ENCODE peak calls at places on chromosomes 12 and 14, in ten cellular contexts. One of them, this sample, is unnamed.

GRCh38 chr12:52947738-52948423 is 1.0 kb upstream of the KRT18 start:
- DNase-seq in stimulated activated CD4-positive, alpha-beta T cell treated with anti-CD3 and anti-CD28 coated beads, TNF-alpha, amount 100 ng/mL, for 24 hours: no peak
- DNase-seq in sciatic nerve: no peak
- DNase-seq in A549: no peak
- DNase-seq in NCI-H345: no peak
- DNase-seq in adrenal gland: no peak
- DNase-seq in activated CD4-positive, alpha-beta T cell treated with anti-CD3 and anti-CD28 coated beads, Interleukin-2, amount 10 ng/mL, durations not matched to agents 7 days and 5 days: no peak
- DNase-seq in epithelial cell of esophagus: no peak
- DNase-seq in GM03348: no peak
- DNase-seq in GM20000: no peak
- DNase-seq in this sample: no peak

GRCh38 chr12:49339464-49339861 is 2.5 kb upstream of the C1QL4 start:
- DNase-seq in GM03348: no peak
- DNase-seq in A549: no peak
- DNase-seq in stimulated activated CD4-positive, alpha-beta T cell treated with anti-CD3 and anti-CD28 coated beads, TNF-alpha, amount 100 ng/mL, for 24 hours: no peak
- DNase-seq in activated CD4-positive, alpha-beta T cell treated with anti-CD3 and anti-CD28 coated beads, Interleukin-2, amount 10 ng/mL, durations not matched to agents 7 days and 5 days: no peak
- DNase-seq in GM20000: no peak
- DNase-seq in epithelial cell of esophagus: no peak
- DNase-seq in NCI-H345: no peak
- DNase-seq in adrenal gland: no peak
- DNase-seq in sciatic nerve: no peak
- DNase-seq in this sample: no peak

GRCh38 chr12:998020-998874 is 7.2 kb downstream of the ERC1 start:
- DNase-seq in NCI-H345: no peak
- DNase-seq in adrenal gland: no peak
- DNase-seq in GM20000: peak
- DNase-seq in A549: no peak
- DNase-seq in stimulated activated CD4-positive, alpha-beta T cell treated with anti-CD3 and anti-CD28 coated beads, TNF-alpha, amount 100 ng/mL, for 24 hours: no peak
- DNase-seq in activated CD4-positive, alpha-beta T cell treated with anti-CD3 and anti-CD28 coated beads, Interleukin-2, amount 10 ng/mL, durations not matched to agents 7 days and 5 days: no peak
- DNase-seq in GM03348: no peak
- DNase-seq in epithelial cell of esophagus: no peak
- DNase-seq in sciatic nerve: no peak
- DNase-seq in this sample: no peak

GRCh38 chr14:100486025-100486828 is 101.0 kb downstream of the BEGAIN start:
- DNase-seq in GM03348: peak
- DNase-seq in GM20000: peak
- DNase-seq in activated CD4-positive, alpha-beta T cell treated with anti-CD3 and anti-CD28 coated beads, Interleukin-2, amount 10 ng/mL, durations not matched to agents 7 days and 5 days: peak
- DNase-seq in epithelial cell of esophagus: peak
- DNase-seq in sciatic nerve: peak
- DNase-seq in stimulated activated CD4-positive, alpha-beta T cell treated with anti-CD3 and anti-CD28 coated beads, TNF-alpha, amount 100 ng/mL, for 24 hours: no peak
- DNase-seq in NCI-H345: peak
- DNase-seq in adrenal gland: peak
- DNase-seq in A549: peak
- DNase-seq in this sample: no peak

GRCh38 chr12:67442347-67442841 is 173.2 kb downstream of the CAND1 start:
- DNase-seq in GM03348: no peak
- DNase-seq in epithelial cell of esophagus: no peak
- DNase-seq in activated CD4-positive, alpha-beta T cell treated with anti-CD3 and anti-CD28 coated beads, Interleukin-2, amount 10 ng/mL, durations not matched to agents 7 days and 5 days: no peak
- DNase-seq in A549: no peak
- DNase-seq in GM20000: no peak
- DNase-seq in NCI-H345: no peak
- DNase-seq in stimulated activated CD4-positive, alpha-beta T cell treated with anti-CD3 and anti-CD28 coated beads, TNF-alpha, amount 100 ng/mL, for 24 hours: no peak
- DNase-seq in adrenal gland: peak
- DNase-seq in sciatic nerve: no peak
- DNase-seq in this sample: no peak

GRCh38 chr12:48197549-48197966 is 5.5 kb downstream of the OR10AD1 start:
- DNase-seq in sciatic nerve: no peak
- DNase-seq in adrenal gland: no peak
- DNase-seq in GM03348: peak
- DNase-seq in activated CD4-positive, alpha-beta T cell treated with anti-CD3 and anti-CD28 coated beads, Interleukin-2, amount 10 ng/mL, durations not matched to agents 7 days and 5 days: peak
- DNase-seq in A549: peak
- DNase-seq in NCI-H345: no peak
- DNase-seq in stimulated activated CD4-positive, alpha-beta T cell treated with anti-CD3 and anti-CD28 coated beads, TNF-alpha, amount 100 ng/mL, for 24 hours: no peak
- DNase-seq in epithelial cell of esophagus: peak
- DNase-seq in GM20000: peak
- DNase-seq in this sample: no peak

GRCh38 chr12:109763201-109763841 is 49.7 kb downstream of the FAM222A start:
- DNase-seq in GM03348: no peak
- DNase-seq in adrenal gland: peak
- DNase-seq in activated CD4-positive, alpha-beta T cell treated with anti-CD3 and anti-CD28 coated beads, Interleukin-2, amount 10 ng/mL, durations not matched to agents 7 days and 5 days: no peak
- DNase-seq in epithelial cell of esophagus: peak
- DNase-seq in GM20000: no peak
- DNase-seq in NCI-H345: no peak
- DNase-seq in stimulated activated CD4-positive, alpha-beta T cell treated with anti-CD3 and anti-CD28 coated beads, TNF-alpha, amount 100 ng/mL, for 24 hours: no peak
- DNase-seq in sciatic nerve: peak
- DNase-seq in A549: no peak
- DNase-seq in this sample: no peak

GRCh38 chr12:3576891-3577290 is 85.9 kb downstream of the PRMT8 start:
- DNase-seq in NCI-H345: no peak
- DNase-seq in GM03348: no peak
- DNase-seq in activated CD4-positive, alpha-beta T cell treated with anti-CD3 and anti-CD28 coated beads, Interleukin-2, amount 10 ng/mL, durations not matched to agents 7 days and 5 days: no peak
- DNase-seq in epithelial cell of esophagus: no peak
- DNase-seq in A549: no peak
- DNase-seq in sciatic nerve: no peak
- DNase-seq in GM20000: no peak
- DNase-seq in stimulated activated CD4-positive, alpha-beta T cell treated with anti-CD3 and anti-CD28 coated beads, TNF-alpha, amount 100 ng/mL, for 24 hours: no peak
- DNase-seq in adrenal gland: no peak
- DNase-seq in this sample: no peak

GRCh38 chr14:103540816-103541493 is 12.0 kb downstream of the TRMT61A start:
- DNase-seq in adrenal gland: no peak
- DNase-seq in epithelial cell of esophagus: peak
- DNase-seq in activated CD4-positive, alpha-beta T cell treated with anti-CD3 and anti-CD28 coated beads, Interleukin-2, amount 10 ng/mL, durations not matched to agents 7 days and 5 days: no peak
- DNase-seq in A549: no peak
- DNase-seq in sciatic nerve: peak
- DNase-seq in GM03348: no peak
- DNase-seq in stimulated activated CD4-positive, alpha-beta T cell treated with anti-CD3 and anti-CD28 coated beads, TNF-alpha, amount 100 ng/mL, for 24 hours: no peak
- DNase-seq in GM20000: no peak
- DNase-seq in NCI-H345: no peak
- DNase-seq in this sample: no peak

GRCh38 chr14:94887591-94887990 is 117.7 kb upstream of the GSC start:
- DNase-seq in stimulated activated CD4-positive, alpha-beta T cell treated with anti-CD3 and anti-CD28 coated beads, TNF-alpha, amount 100 ng/mL, for 24 hours: no peak
- DNase-seq in activated CD4-positive, alpha-beta T cell treated with anti-CD3 and anti-CD28 coated beads, Interleukin-2, amount 10 ng/mL, durations not matched to agents 7 days and 5 days: no peak
- DNase-seq in GM03348: no peak
- DNase-seq in epithelial cell of esophagus: no peak
- DNase-seq in sciatic nerve: no peak
- DNase-seq in A549: no peak
- DNase-seq in adrenal gland: no peak
- DNase-seq in NCI-H345: no peak
- DNase-seq in GM20000: no peak
- DNase-seq in this sample: no peak

GRCh38 chr12:15173142-15173541 is 48.1 kb downstream of the RERG start:
- DNase-seq in epithelial cell of esophagus: no peak
- DNase-seq in GM03348: no peak
- DNase-seq in stimulated activated CD4-positive, alpha-beta T cell treated with anti-CD3 and anti-CD28 coated beads, TNF-alpha, amount 100 ng/mL, for 24 hours: no peak
- DNase-seq in A549: no peak
- DNase-seq in NCI-H345: no peak
- DNase-seq in adrenal gland: no peak
- DNase-seq in activated CD4-positive, alpha-beta T cell treated with anti-CD3 and anti-CD28 coated beads, Interleukin-2, amount 10 ng/mL, durations not matched to agents 7 days and 5 days: no peak
- DNase-seq in sciatic nerve: no peak
- DNase-seq in GM20000: no peak
- DNase-seq in this sample: no peak

GRCh38 chr12:119686355-119686754 is 18.4 kb downstream of the PRKAB1 start:
- DNase-seq in stimulated activated CD4-positive, alpha-beta T cell treated with anti-CD3 and anti-CD28 coated beads, TNF-alpha, amount 100 ng/mL, for 24 hours: no peak
- DNase-seq in activated CD4-positive, alpha-beta T cell treated with anti-CD3 and anti-CD28 coated beads, Interleukin-2, amount 10 ng/mL, durations not matched to agents 7 days and 5 days: no peak
- DNase-seq in adrenal gland: no peak
- DNase-seq in sciatic nerve: no peak
- DNase-seq in GM03348: no peak
- DNase-seq in GM20000: no peak
- DNase-seq in A549: no peak
- DNase-seq in NCI-H345: no peak
- DNase-seq in epithelial cell of esophagus: no peak
- DNase-seq in this sample: no peak

GRCh38 chr14:73953731-73954130 is 3.6 kb downstream of the COQ6 start:
- DNase-seq in GM20000: no peak
- DNase-seq in activated CD4-positive, alpha-beta T cell treated with anti-CD3 and anti-CD28 coated beads, Interleukin-2, amount 10 ng/mL, durations not matched to agents 7 days and 5 days: no peak
- DNase-seq in epithelial cell of esophagus: no peak
- DNase-seq in NCI-H345: no peak
- DNase-seq in adrenal gland: no peak
- DNase-seq in A549: no peak
- DNase-seq in sciatic nerve: no peak
- DNase-seq in stimulated activated CD4-positive, alpha-beta T cell treated with anti-CD3 and anti-CD28 coated beads, TNF-alpha, amount 100 ng/mL, for 24 hours: no peak
- DNase-seq in GM03348: no peak
- DNase-seq in this sample: no peak

GRCh38 chr12:111428728-111429175 is 23.0 kb downstream of the SH2B3 start:
- DNase-seq in sciatic nerve: no peak
- DNase-seq in GM20000: no peak
- DNase-seq in A549: no peak
- DNase-seq in activated CD4-positive, alpha-beta T cell treated with anti-CD3 and anti-CD28 coated beads, Interleukin-2, amount 10 ng/mL, durations not matched to agents 7 days and 5 days: peak
- DNase-seq in GM03348: no peak
- DNase-seq in epithelial cell of esophagus: no peak
- DNase-seq in NCI-H345: no peak
- DNase-seq in adrenal gland: peak
- DNase-seq in stimulated activated CD4-positive, alpha-beta T cell treated with anti-CD3 and anti-CD28 coated beads, TNF-alpha, amount 100 ng/mL, for 24 hours: no peak
- DNase-seq in this sample: peak

GRCh38 chr14:22221508-22221907 is 367.5 kb downstream of the DAD1 start:
- DNase-seq in adrenal gland: no peak
- DNase-seq in activated CD4-positive, alpha-beta T cell treated with anti-CD3 and anti-CD28 coated beads, Interleukin-2, amount 10 ng/mL, durations not matched to agents 7 days and 5 days: peak
- DNase-seq in GM03348: peak
- DNase-seq in sciatic nerve: no peak
- DNase-seq in GM20000: peak
- DNase-seq in epithelial cell of esophagus: peak
- DNase-seq in stimulated activated CD4-positive, alpha-beta T cell treated with anti-CD3 and anti-CD28 coated beads, TNF-alpha, amount 100 ng/mL, for 24 hours: no peak
- DNase-seq in A549: peak
- DNase-seq in NCI-H345: no peak
- DNase-seq in this sample: no peak

GRCh38 chr12:68406134-68406576 is 74.0 kb upstream of the MDM1 start:
- DNase-seq in epithelial cell of esophagus: peak
- DNase-seq in A549: peak
- DNase-seq in NCI-H345: no peak
- DNase-seq in adrenal gland: peak
- DNase-seq in sciatic nerve: peak
- DNase-seq in GM20000: no peak
- DNase-seq in stimulated activated CD4-positive, alpha-beta T cell treated with anti-CD3 and anti-CD28 coated beads, TNF-alpha, amount 100 ng/mL, for 24 hours: no peak
- DNase-seq in activated CD4-positive, alpha-beta T cell treated with anti-CD3 and anti-CD28 coated beads, Interleukin-2, amount 10 ng/mL, durations not matched to agents 7 days and 5 days: no peak
- DNase-seq in GM03348: peak
- DNase-seq in this sample: peak

GRCh38 chr12:112762753-112763152 is 28.8 kb upstream of the RPH3A start:
- DNase-seq in A549: no peak
- DNase-seq in NCI-H345: no peak
- DNase-seq in adrenal gland: no peak
- DNase-seq in GM20000: no peak
- DNase-seq in epithelial cell of esophagus: no peak
- DNase-seq in sciatic nerve: no peak
- DNase-seq in stimulated activated CD4-positive, alpha-beta T cell treated with anti-CD3 and anti-CD28 coated beads, TNF-alpha, amount 100 ng/mL, for 24 hours: no peak
- DNase-seq in GM03348: no peak
- DNase-seq in activated CD4-positive, alpha-beta T cell treated with anti-CD3 and anti-CD28 coated beads, Interleukin-2, amount 10 ng/mL, durations not matched to agents 7 days and 5 days: no peak
- DNase-seq in this sample: no peak

GRCh38 chr14:59919582-59920377 is at the start of gene LRRC9:
- DNase-seq in GM03348: no peak
- DNase-seq in activated CD4-positive, alpha-beta T cell treated with anti-CD3 and anti-CD28 coated beads, Interleukin-2, amount 10 ng/mL, durations not matched to agents 7 days and 5 days: peak
- DNase-seq in epithelial cell of esophagus: peak
- DNase-seq in stimulated activated CD4-positive, alpha-beta T cell treated with anti-CD3 and anti-CD28 coated beads, TNF-alpha, amount 100 ng/mL, for 24 hours: no peak
- DNase-seq in NCI-H345: peak
- DNase-seq in A549: no peak
- DNase-seq in adrenal gland: peak
- DNase-seq in GM20000: no peak
- DNase-seq in sciatic nerve: peak
- DNase-seq in this sample: peak

GRCh38 chr14:61153436-61153835 is 127.7 kb downstream of the TMEM30B start:
- DNase-seq in NCI-H345: no peak
- DNase-seq in activated CD4-positive, alpha-beta T cell treated with anti-CD3 and anti-CD28 coated beads, Interleukin-2, amount 10 ng/mL, durations not matched to agents 7 days and 5 days: no peak
- DNase-seq in sciatic nerve: no peak
- DNase-seq in GM03348: no peak
- DNase-seq in GM20000: no peak
- DNase-seq in stimulated activated CD4-positive, alpha-beta T cell treated with anti-CD3 and anti-CD28 coated beads, TNF-alpha, amount 100 ng/mL, for 24 hours: no peak
- DNase-seq in adrenal gland: no peak
- DNase-seq in epithelial cell of esophagus: peak
- DNase-seq in A549: no peak
- DNase-seq in this sample: no peak

GRCh38 chr14:51822499-51822898 is 37.9 kb upstream of the GNG2 start:
- DNase-seq in activated CD4-positive, alpha-beta T cell treated with anti-CD3 and anti-CD28 coated beads, Interleukin-2, amount 10 ng/mL, durations not matched to agents 7 days and 5 days: no peak
- DNase-seq in NCI-H345: no peak
- DNase-seq in GM20000: no peak
- DNase-seq in epithelial cell of esophagus: no peak
- DNase-seq in A549: no peak
- DNase-seq in sciatic nerve: no peak
- DNase-seq in stimulated activated CD4-positive, alpha-beta T cell treated with anti-CD3 and anti-CD28 coated beads, TNF-alpha, amount 100 ng/mL, for 24 hours: no peak
- DNase-seq in GM03348: no peak
- DNase-seq in adrenal gland: no peak
- DNase-seq in this sample: no peak

This sample was measured in lung.